ENCODE peak calls at places on chromosomes 13 and 19, in eight cellular contexts. P, N, Y, U, G, O, M and R are unnamed samples.

GRCh38 chr19:41386442-41386841 is 10.1 kb downstream of the TMEM91 start:
- DNase-seq in U (no peak), N (no peak), M (no peak), G (no peak), O (no peak), Y (no peak), P (no peak), R (no peak)

GRCh38 chr13:46057251-46058015 is 4.9 kb upstream of the ZC3H13 start:
- DNase-seq in P (no peak), U (no peak), M (no peak), O (no peak), G (no peak), Y (no peak), N (no peak), R (no peak)

GRCh38 chr13:75365724-75366173 is 116.2 kb downstream of the TBC1D4 start:
- DNase-seq in O (no peak), Y (no peak), M (no peak), G (no peak), N (peak), P (no peak), U (peak), R (peak)

GRCh38 chr13:35833031-35833430 is 298.2 kb downstream of the DCLK1 start:
- DNase-seq in P (no peak), Y (no peak), M (no peak), N (no peak), O (no peak), G (no peak), U (no peak), R (no peak)

GRCh38 chr19:54183431-54183830 is 5.9 kb downstream of the MBOAT7 start:
- DNase-seq in G (no peak), M (no peak), Y (no peak), P (no peak), O (peak), N (no peak), U (no peak), R (no peak)

GRCh38 chr13:113930711-113931637 is 42.9 kb downstream of the C13orf46 start:
- DNase-seq in O (peak), G (peak), Y (no peak), M (no peak), U (no peak), P (peak), N (peak), R (no peak)

GRCh38 chr19:55333870-55334269 is 5.8 kb upstream of the KMT5C start:
- DNase-seq in P (no peak), M (no peak), O (no peak), G (no peak), U (no peak), Y (peak), N (no peak), R (no peak)

GRCh38 chr19:57560049-57560491 is 407 bp upstream of the ZNF550 start:
- DNase-seq in Y (no peak), N (no peak), U (no peak), G (no peak), O (peak), P (no peak), M (peak), R (no peak)

GRCh38 chr13:101626925-101627555 is 174.6 kb downstream of the ITGBL1 start:
- DNase-seq in G (no peak), U (peak), N (peak), Y (no peak), M (no peak), O (no peak), P (no peak), R (peak)

GRCh38 chr19:43525836-43526771 is 897 bp downstream of the ETHE1 start:
- DNase-seq in G (no peak), U (no peak), Y (peak), P (peak), M (no peak), N (no peak), O (peak), R (no peak)

GRCh38 chr13:58134525-58134924 is 503.0 kb downstream of the PCDH17 start:
- DNase-seq in M (no peak), O (no peak), G (no peak), N (no peak), Y (no peak), U (no peak), P (no peak), R (no peak)

GRCh38 chr13:112634102-112634501 is 46.1 kb upstream of the TUBGCP3 start:
- DNase-seq in N (no peak), O (peak), M (no peak), P (no peak), G (no peak), Y (no peak), U (no peak), R (no peak)

GRCh38 chr19:10096615-10096963 is 5.9 kb downstream of the ANGPTL6 start:
- DNase-seq in O (no peak), G (no peak), M (no peak), P (no peak), Y (no peak), U (no peak), N (no peak), R (no peak)

GRCh38 chr19:51368366-51369282 is at the start of gene CLDND2:
- DNase-seq in M (no peak), O (no peak), G (no peak), U (peak), Y (no peak), P (peak), N (no peak), R (no peak)

GRCh38 chr19:50496189-50497029 is 14.6 kb downstream of the JOSD2 start:
- DNase-seq in G (no peak), Y (peak), M (peak), N (no peak), U (no peak), O (peak), P (no peak), R (no peak)

GRCh38 chr19:40191836-40192646 is 815 bp downstream of the MAP3K10 start:
- DNase-seq in Y (peak), N (peak), G (no peak), O (peak), U (peak), M (peak), P (no peak), R (peak)

GRCh38 chr13:113748101-113748861 is 10.7 kb upstream of the TMEM255B start:
- DNase-seq in U (no peak), P (no peak), N (no peak), M (no peak), G (no peak), Y (no peak), O (peak), R (no peak)

GRCh38 chr19:55647732-55648656 is at the start of gene CCDC106:
- DNase-seq in M (peak), Y (peak), O (peak), P (peak), U (peak), G (no peak), N (peak), R (peak)

GRCh38 chr19:19115954-19116353 is 22.3 kb downstream of the TMEM161A start:
- DNase-seq in Y (peak), O (no peak), G (no peak), P (peak), U (peak), N (peak), M (peak), R (peak)

GRCh38 chr13:114067886-114068722 is 64.3 kb downstream of the RASA3 start:
- DNase-seq in M (no peak), P (peak), O (no peak), N (no peak), Y (no peak), U (no peak), G (peak), R (no peak)

GRCh38 chr19:10961763-10962536 is 1.1 kb downstream of the SMARCA4 start:
- DNase-seq in U (peak), N (no peak), G (no peak), P (no peak), Y (no peak), M (no peak), O (no peak), R (peak)

GRCh38 chr13:44140146-44140545 is 233.5 kb upstream of the SERP2 start:
- DNase-seq in G (no peak), P (no peak), O (no peak), Y (no peak), U (no peak), M (no peak), N (no peak), R (no peak)

GRCh38 chr13:30033681-30034447 is 183.4 kb upstream of the UBL3 start:
- DNase-seq in O (no peak), M (no peak), G (no peak), P (no peak), U (no peak), Y (no peak), N (no peak), R (no peak)

GRCh38 chr13:80939581-80939980 is 598.7 kb upstream of the SPRY2 start:
- DNase-seq in G (no peak), P (no peak), O (no peak), U (no peak), Y (no peak), N (no peak), M (no peak), R (no peak)

GRCh38 chr13:33471182-33471581 is 185.6 kb upstream of the STARD13 start:
- DNase-seq in O (no peak), U (no peak), Y (no peak), P (no peak), N (no peak), M (no peak), G (no peak), R (no peak)

GRCh38 chr13:51444922-51445321 is 7.9 kb downstream of the INTS6 start:
- DNase-seq in P (no peak), O (no peak), U (no peak), Y (no peak), G (no peak), N (no peak), M (no peak), R (no peak)
- TF ChIP-seq CTCF in P (no peak), O (no peak), U (peak), Y (no peak), G (no peak), N (no peak), M (peak), R (no peak)

GRCh38 chr13:37138169-37138568 is 32.7 kb upstream of the CSNK1A1L start:
- DNase-seq in M (no peak), O (no peak), P (no peak), Y (no peak), U (no peak), G (no peak), N (no peak), R (no peak)
- TF ChIP-seq CTCF in M (no peak), O (no peak), P (no peak), Y (no peak), U (no peak), G (no peak), N (no peak), R (no peak)

DNA sequence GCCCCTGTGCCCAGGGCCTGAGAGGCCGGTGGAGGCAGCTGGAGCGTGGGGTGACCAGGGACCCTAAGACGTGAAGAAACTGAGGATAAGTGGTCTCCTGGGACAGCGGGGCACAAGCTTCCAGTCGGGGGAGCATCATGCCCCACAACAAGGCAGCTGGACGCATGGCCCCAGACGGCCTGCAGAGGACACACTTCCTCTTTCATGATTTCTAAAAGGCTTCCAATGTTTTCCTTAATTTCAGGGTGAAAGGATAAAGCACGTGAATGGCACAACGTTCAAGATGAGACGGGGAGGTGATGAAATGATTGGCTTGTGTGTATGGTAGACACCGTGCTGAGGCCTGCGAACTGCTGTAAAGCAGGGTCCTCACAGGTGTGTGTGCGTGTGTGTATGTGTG is 20.2 kb upstream of the MYDGF start:
- DNase-seq in U (no peak), O (no peak), Y (no peak), N (no peak), G (no peak), M (no peak), P (no peak), R (no peak)
- TF ChIP-seq CTCF in U (no peak), O (no peak), Y (no peak), N (no peak), G (no peak), M (no peak), P (no peak), R (no peak)

GRCh38 chr19:6731822-6732221 is 5.6 kb downstream of the GPR108 start:
- DNase-seq in O (no peak), M (no peak), G (no peak), U (no peak), N (no peak), Y (no peak), P (no peak), R (no peak)

GRCh38 chr19:6732803-6733337 is 4.5 kb downstream of the GPR108 start:
- DNase-seq in G (no peak), M (no peak), N (no peak), Y (no peak), O (no peak), U (no peak), P (no peak), R (no peak)

GRCh38 chr19:6734096-6734696 is 3.2 kb downstream of the GPR108 start:
- DNase-seq in U (no peak), M (no peak), P (no peak), O (no peak), Y (no peak), G (no peak), N (no peak), R (no peak)

GRCh38 chr19:6735181-6735891 is 2.0 kb downstream of the GPR108 start:
- DNase-seq in Y (no peak), U (no peak), M (no peak), G (no peak), N (no peak), O (no peak), P (no peak), R (no peak)

GRCh38 chr19:6733338-6734095 is 3.9 kb downstream of the GPR108 start:
- DNase-seq in P (no peak), M (no peak), U (peak), G (no peak), N (no peak), Y (no peak), O (no peak), R (no peak)
- TF ChIP-seq CTCF in P (no peak), M (no peak), U (peak), G (no peak), N (no peak), Y (no peak), O (peak), R (peak)

DNA sequence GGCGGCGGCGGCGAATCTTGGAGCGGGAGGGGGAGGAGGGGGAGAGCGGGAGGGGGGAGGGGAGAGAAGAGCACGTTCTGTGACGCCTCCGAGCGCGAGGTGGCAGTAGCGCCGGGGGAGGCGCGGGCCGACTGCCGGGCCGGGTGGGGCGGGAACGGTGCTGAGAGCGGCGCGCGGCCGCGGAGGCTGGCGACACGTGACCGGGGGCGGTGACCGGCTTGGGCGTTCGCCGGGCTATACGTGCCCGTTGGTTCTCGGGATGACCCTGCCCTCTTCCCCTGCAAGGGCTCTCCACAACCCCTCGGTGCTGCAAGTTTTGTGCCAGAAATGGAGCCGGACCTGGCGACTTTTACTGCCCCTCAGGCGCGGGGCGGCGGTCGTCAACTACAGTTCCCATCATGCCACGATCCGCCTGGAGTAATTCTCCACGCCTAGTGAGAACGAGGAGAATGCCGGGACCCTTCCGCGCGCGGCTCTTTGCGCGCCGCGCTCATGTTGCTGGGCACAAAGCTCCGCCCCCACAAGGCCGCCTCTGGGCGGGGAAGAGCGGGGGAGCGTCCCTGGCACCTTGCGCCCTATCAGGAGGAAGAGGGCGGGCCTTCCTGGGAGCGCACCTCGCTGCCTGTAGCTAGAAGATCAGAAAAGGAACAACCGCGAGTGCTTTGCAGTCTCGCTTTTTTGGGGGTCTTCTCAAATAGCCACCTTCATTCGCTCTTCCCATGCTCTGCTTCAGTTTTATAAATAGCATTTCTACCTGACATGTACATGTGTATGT is at the start of gene KPNA3:
- DNase-seq in Y (peak), O (peak), M (peak), N (peak), G (peak), U (peak), P (peak), R (peak)
- TF ChIP-seq CTCF in Y (no peak), O (peak), M (peak), N (peak), G (no peak), U (no peak), P (no peak), R (peak)

GRCh38 chr13:109123971-109124370 is 494.6 kb downstream of the MYO16 start:
- DNase-seq in M (no peak), N (no peak), G (no peak), P (no peak), O (no peak), Y (no peak), U (no peak), R (no peak)
- TF ChIP-seq CTCF in M (no peak), N (no peak), G (no peak), P (no peak), O (no peak), Y (no peak), U (no peak), R (no peak)

DNA sequence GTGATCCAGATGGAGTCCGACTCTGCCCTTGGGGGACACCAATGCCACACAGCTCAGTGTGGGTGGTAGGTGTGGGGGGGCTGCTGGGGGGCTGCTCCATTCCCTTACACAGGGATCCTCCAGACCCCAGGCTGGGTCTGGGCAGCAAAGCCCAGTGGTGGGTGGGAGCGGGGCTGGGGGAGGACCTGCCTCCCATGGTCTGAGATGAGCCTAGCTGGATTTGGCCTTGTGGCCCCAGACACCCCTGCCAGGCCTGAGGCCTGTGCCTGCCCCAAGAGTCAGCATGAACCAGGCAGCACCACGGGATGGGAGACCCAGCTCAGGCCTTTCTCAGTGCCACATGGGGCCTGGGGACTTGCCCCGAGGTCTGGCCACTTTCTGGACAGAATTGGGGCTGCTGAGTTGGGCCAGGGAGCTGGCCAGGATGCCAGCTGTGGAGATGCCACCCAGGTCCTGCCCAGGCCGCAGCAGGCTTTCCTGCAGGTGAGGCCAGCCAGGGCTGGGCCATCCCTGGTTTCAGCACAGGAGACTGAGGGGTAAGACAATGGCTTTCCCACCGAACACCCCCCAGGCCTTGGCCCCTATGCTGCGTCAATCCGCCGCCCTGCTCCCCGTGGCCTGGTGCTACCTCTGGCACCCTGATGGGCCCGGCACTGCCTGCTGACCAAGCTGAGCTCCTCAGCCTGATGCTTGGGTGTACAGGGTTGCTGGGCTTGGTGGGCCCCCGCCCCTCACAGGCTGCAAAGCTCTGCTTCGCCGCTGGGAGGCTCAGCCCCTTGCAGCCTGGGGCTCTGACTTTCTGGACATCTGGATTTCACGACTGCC is 24.2 kb downstream of the CEBPG start:
- DNase-seq in P (no peak), M (no peak), O (peak), Y (no peak), N (no peak), G (peak), U (no peak), R (no peak)
- TF ChIP-seq CTCF in P (peak), M (no peak), O (no peak), Y (no peak), N (no peak), G (no peak), U (no peak), R (no peak)

GRCh38 chr19:46295401-46296308 is 1.2 kb upstream of the HIF3A start:
- DNase-seq in G (no peak), Y (no peak), O (no peak), M (no peak), U (no peak), P (no peak), N (no peak), R (no peak)
- TF ChIP-seq CTCF in G (no peak), Y (no peak), O (no peak), M (no peak), U (no peak), P (no peak), N (no peak), R (no peak)